ENCODE peak calls at places on chromosome 11, in six cellular contexts. Q is right atrium auricular region, D is GM23338, R is endothelial cell of umbilical vein, F is cardiac fibroblast, S is B cell. P is an unnamed sample.

GRCh38 chr11:117547188-117547831 is 219.7 kb downstream of the CEP164 start:
- DNase-seq in Q (no peak), D (peak), R (no peak), F (no peak), S (no peak), P (no peak)

GRCh38 chr11:28879869-28880268 is 771.7 kb downstream of the METTL15 start:
- DNase-seq in Q (no peak), D (no peak), R (no peak), F (no peak), S (no peak), P (no peak)

GRCh38 chr11:45876401-45876800 is 9.1 kb upstream of the MAPK8IP1 start:
- DNase-seq in Q (no peak), D (peak), R (no peak), F (no peak), S (no peak), P (no peak)

GRCh38 chr11:47786373-47786772 is 19.2 kb upstream of the FNBP4 start:
- DNase-seq in Q (peak), D (no peak), R (no peak), F (peak), S (no peak), P (no peak)

GRCh38 chr11:117371453-117371852 is 43.8 kb downstream of the CEP164 start:
- DNase-seq in Q (no peak), D (no peak), R (no peak), F (no peak), S (no peak), P (no peak)

GRCh38 chr11:61297741-61298140 is 2.6 kb upstream of the VWCE start:
- DNase-seq in Q (peak), D (no peak), R (peak), F (peak), S (no peak), P (no peak)

GRCh38 chr11:27416568-27417176 is 53.7 kb upstream of the CCDC34 start:
- DNase-seq in Q (no peak), D (no peak), R (no peak), F (no peak), S (no peak), P (no peak)

GRCh38 chr11:125591659-125592304 is 870 bp upstream of the STT3A start:
- DNase-seq in Q (no peak), D (peak), R (peak), F (peak), S (peak), P (peak)

GRCh38 chr11:120996973-120997372 is 26.9 kb upstream of the TBCEL start:
- DNase-seq in Q (no peak), D (no peak), R (no peak), F (no peak), S (no peak), P (no peak)

GRCh38 chr11:102430158-102430836 is 22.3 kb downstream of the TMEM123 start:
- DNase-seq in Q (no peak), D (no peak), R (no peak), F (no peak), S (peak), P (no peak)

GRCh38 chr11:96072592-96072991 is 148.7 kb upstream of the MTMR2 start:
- DNase-seq in Q (peak), D (no peak), R (no peak), F (no peak), S (no peak), P (no peak)

GRCh38 chr11:131883332-131883731 is 512.9 kb downstream of the NTM start:
- DNase-seq in Q (no peak), D (peak), R (no peak), F (no peak), S (no peak), P (no peak)
- TF ChIP-seq CTCF in Q (no peak), D (peak), R (no peak), F (no peak), S (no peak), P (no peak)

DNA sequence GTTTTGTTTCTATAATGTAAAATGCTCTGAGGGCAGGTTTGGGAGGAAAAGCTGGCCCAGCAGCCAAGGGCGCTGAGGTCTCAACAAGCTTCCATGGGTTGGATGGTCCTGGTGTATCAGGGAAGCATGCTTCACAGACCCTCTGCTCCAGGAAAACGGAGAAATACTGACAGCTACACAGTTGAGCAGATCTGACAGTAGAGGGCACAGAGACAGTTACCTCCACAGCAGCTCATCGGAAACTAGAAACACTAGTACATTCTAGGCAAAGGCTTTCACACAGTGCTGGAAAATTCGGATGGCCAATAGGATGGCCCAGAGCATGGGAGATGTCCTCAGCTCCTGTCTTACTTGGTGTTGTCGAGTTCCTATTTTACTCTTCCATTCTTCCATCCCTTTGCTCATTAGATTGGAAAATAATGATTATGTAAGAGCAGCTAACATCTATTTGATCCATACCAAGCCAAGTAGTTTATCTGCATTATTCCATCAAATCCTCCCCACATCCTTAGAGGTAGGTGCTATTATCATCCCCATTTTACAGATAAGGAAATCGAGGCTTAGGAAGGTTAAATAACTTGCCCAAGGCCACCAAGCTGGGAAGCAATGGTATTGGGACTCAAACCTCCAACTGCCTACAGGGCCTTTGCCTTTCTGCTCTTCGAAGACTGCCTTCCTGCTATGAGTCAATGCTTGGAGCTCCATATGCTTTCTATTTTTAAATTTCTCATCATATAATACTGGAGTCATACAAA is 28.3 kb downstream of the LMO2 start:
- DNase-seq in Q (no peak), D (no peak), R (no peak), F (no peak), S (no peak), P (no peak)
- TF ChIP-seq CTCF in Q (no peak), D (no peak), R (no peak), F (no peak), S (no peak), P (no peak)

DNA sequence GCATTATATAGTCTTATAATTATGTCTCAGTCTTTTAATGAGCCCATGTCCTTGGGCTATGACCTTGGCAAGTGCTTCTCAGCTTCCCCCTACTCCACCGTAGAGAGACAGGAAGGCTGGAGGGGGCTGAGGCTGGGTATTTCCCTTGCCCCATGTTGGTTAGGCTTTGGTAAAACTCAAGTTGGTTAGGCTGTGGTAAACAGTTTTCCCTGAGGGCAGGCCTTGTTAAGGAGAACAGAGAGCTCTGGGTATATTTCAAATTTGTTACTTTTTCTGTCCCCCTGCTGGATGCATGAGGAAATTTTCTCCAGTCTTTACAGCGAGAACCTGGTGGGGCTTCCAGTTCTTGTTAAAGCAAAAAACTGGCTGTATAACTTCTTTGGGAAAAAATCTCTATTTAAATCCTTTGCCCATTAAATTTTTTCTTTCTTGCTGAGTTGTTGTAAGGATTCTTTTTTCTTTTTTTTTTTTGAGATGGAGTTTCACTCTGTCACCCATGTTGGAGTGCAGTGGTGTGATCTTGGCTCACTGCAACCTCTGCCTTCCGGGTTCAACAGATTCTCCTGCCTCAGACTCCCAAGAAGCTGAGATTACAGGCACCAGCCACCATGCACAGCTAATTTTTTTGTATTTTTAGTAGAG is 12.2 kb upstream of the DCHS1 start:
- DNase-seq in Q (no peak), D (peak), R (peak), F (peak), S (no peak), P (no peak)
- TF ChIP-seq CTCF in Q (no peak), D (peak), R (peak), F (peak), S (peak), P (peak)

DNA sequence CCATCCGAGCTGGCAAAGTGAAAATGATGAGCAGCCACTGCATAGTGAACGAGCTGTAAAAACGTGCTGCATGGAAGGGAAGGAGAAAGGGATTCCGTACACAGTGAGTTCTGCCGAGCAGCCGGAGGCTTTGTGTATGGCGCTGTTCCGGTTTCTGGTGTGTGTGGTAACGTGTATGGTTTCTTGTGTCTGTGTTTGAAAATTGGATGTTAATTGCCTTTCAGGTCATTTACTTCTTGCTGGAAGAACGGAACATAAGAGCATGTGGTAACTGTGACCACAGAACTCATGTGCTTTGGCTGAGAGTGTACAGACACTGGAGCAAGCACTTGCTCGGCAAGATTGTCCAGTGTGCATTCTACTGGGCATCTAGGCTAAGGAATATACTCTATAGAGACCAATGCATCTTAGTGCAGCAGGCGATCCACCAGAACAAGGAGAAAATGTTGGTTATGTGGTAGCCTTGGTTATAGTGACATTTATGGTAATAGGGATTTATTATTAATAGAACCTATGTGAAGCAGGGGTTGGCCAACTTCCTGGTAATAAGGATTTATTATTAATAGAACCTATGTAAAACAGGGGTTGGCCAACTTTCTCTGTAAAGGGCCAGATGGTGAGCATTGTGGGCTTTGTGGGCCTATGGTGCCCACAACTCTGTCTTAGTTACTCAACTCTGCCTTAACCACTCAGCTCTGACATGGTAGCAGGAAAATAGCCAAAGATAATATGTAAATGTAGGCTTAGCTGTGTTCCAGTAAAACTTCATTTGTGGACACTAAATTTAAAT is 49.2 kb downstream of the GRAMD1B start:
- DNase-seq in Q (no peak), D (no peak), R (no peak), F (no peak), S (no peak), P (no peak)
- TF ChIP-seq CTCF in Q (no peak), D (no peak), R (no peak), F (no peak), S (no peak), P (no peak)

GRCh38 chr11:75583710-75584658 is 21.9 kb downstream of the SERPINH1 start:
- DNase-seq in Q (peak), D (peak), R (peak), F (peak), S (peak), P (no peak)
- TF ChIP-seq CTCF in Q (no peak), D (no peak), R (no peak), F (no peak), S (no peak), P (no peak)

P was measured in RWPE2.